ENCODE peak calls at places on chromosomes 5 and 9, in five cellular contexts. M, V, P, I and R are unnamed samples. For H3K27me3 and H3K4me1, the result is how much of the 10 kb centered on the place peaks cover.

GRCh38 chr9:123684393-123685149 is 245.4 kb downstream of the DENND1A start:
- DNase-seq in V (no peak), M (no peak), P (no peak), I (no peak), R (no peak)

GRCh38 chr5:156718985-156719384 is 131.1 kb upstream of the PPP1R2B start:
- DNase-seq in M (no peak), I (no peak), P (no peak), V (no peak), R (no peak)

GRCh38 chr5:84790406-84790805 is 405.7 kb upstream of the EDIL3 start:
- DNase-seq in M (no peak), V (no peak), I (no peak), P (no peak), R (no peak)

GRCh38 chr5:59873113-59873512 is 20.4 kb downstream of the PDE4D start:
- DNase-seq in I (no peak), P (no peak), V (peak), M (no peak), R (no peak)

GRCh38 chr5:14185336-14186131 is 42.4 kb downstream of the TRIO start:
- DNase-seq in I (no peak), P (no peak), V (peak), M (no peak), R (peak)

GRCh38 chr5:80736730-80737129 is 81.9 kb upstream of the DHFR start:
- DNase-seq in V (peak), I (no peak), M (no peak), P (no peak), R (no peak)

GRCh38 chr5:111762895-111763294 is 5.9 kb upstream of the NREP start:
- DNase-seq in V (peak), M (no peak), P (no peak), I (no peak), R (no peak)

GRCh38 chr5:95808686-95809413 is 13.7 kb downstream of the GLRX start:
- DNase-seq in I (peak), V (peak), M (no peak), P (no peak), R (peak)

GRCh38 chr9:11966804-11967203 is 726.4 kb upstream of the TYRP1 start:
- DNase-seq in P (no peak), I (no peak), V (no peak), M (no peak), R (no peak)

GRCh38 chr5:139451176-139451575 is 11.4 kb downstream of the ECSCR start:
- DNase-seq in P (no peak), V (no peak), I (no peak), M (no peak), R (no peak)

DNA sequence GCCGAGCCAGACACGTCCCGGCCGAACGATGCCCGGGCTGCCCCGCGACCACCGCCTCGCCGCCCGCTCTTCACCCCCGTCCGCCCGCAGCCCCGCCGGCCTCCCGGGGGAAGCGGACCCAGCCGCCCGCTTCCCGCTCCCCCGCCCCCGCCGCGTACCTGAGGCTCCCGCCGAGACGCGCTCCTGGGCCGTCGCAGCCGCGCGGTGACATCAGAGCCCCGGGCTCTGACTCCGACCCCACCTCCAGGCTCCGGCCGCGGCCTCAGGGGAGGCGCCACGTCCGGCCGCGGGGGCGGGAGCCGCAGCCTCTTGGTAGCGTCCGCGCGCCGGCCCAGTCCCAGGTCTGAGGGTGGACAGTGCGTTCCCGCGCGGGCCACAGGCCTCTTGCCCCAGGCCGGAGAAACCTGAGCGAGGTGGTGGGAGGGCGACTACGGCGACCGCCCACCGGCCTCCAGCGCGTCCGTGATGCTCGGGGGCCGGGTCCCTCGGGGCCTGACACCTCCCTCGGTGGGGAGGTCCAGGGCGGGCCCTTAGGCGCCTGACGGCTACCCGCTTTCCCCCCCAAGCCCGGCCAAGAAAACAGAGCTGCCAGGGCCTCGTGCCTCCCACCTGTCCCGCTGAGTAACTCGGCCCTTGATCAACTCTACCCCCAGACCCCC is at the start of gene SHROOM1:
- DNase-seq in M (no peak), P (peak), I (no peak), V (peak), R (no peak)
- TF ChIP-seq POLR2A in M (no peak), P (peak), I (no peak), V (no peak), R (peak)

GRCh38 chr5:141747646-141748229 is 65.7 kb upstream of the ARAP3 start:
- DNase-seq in V (no peak), P (no peak), M (no peak), I (no peak), R (no peak)
- H3K27me3 ChIP-seq in V (under half), P (under half), M (under half), I (under half), R (under half)

DNA sequence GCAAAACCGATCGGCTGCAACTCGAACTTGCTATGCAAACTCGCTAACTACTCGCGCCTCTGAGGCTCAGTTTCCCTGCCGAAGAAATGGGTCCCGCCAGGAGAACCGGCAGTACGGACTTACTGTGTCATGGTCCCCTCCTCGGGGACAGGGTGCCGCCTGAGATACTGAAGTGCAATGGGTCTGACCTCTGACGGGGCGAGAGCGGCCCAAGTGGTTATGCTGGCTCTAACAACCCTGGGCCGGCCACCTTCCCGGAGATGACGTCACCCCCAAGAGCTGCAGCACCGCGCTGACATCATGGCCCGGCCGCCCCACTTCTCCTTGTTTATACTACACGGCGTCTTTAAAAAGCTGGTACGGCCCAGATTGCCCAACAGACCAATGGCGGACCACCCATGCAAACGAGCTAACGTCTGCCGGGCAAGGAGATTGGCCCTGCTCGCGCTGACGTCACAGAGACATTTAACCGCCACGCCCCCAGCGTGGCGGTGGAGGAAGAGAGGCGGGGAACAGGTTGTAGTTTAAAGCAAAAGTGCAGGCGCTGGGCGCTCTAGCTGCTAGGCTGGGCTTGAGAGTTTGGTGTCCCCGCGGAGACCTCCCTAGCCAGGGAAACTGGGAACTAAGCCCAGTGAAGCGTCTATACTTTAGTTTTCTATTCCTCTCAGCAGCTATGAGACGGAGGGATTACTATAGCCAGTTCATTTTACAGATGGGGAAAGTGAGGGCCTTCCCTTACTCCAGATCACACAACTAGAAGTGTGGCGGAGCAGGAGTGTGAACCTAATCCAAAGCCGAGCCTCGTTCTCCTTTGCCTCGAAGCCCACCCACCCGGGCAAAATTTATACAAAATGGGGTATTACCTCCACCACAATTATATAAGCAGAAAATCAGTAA is 654 bp upstream of the RNF44 start:
- DNase-seq in V (peak), P (peak), I (peak), M (peak), R (peak)
- H3K4me1 ChIP-seq in V (under half), P (under half), I (under half), M (under half), R (under half)

GRCh38 chr9:129007035-129007765 is 20.9 kb downstream of the SH3GLB2 start:
- DNase-seq in M (no peak), I (no peak), V (no peak), P (no peak), R (peak)
- TF ChIP-seq POLR2A in M (no peak), I (no peak), V (no peak), P (no peak), R (no peak)

DNA sequence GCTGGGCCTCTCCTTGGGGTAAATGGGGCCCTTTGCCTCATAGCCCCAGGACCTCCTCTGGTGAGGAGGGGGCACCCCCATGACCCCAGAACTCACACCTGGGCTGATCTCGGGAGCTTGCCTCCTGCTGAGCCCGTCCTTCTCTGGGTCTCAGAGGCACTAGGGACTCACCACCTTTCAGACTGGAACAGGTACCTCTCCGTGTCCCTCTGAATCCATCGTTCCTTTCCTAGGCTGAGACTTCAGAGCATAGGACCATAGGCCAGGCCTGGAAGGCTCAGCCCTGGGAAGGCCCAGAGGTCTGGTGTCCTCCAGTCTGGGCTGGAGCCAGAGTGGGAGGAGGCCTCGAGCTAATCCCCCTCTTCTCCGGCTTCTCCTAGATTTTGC is 97.9 kb downstream of the CACNA1B start:
- DNase-seq in P (no peak), V (no peak), I (no peak), M (no peak), R (no peak)
- H3K27me3 ChIP-seq in P (under half), V (under half), I (under half), M (under half), R (under half)

DNA sequence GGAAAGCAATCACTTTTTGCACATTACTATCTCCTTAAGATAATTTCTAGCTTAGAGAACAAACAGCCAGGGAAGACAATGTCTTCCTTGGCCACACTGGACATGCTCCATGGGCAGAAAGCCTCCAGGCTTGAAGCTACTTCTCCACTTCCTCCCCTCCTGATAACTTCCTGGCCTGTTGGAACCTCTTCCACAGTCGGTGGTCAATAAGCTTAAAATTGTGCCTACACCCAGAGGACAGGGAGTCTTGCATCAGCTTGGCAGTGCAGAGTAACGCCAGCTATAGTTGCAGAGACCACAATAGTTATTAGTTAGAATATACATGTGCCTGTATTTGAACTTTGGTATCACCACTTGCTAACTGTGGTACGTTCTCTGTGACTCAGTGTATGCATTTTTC is 58.1 kb upstream of the ABCA1 start:
- DNase-seq in P (no peak), I (no peak), V (no peak), M (no peak), R (no peak)
- H3K4me1 ChIP-seq in P (under half), I (under half), V (under half), M (under half), R (under half)

GRCh38 chr5:150779397-150780179 is 1.0 kb downstream of the SMIM3 start:
- DNase-seq in M (no peak), V (peak), I (no peak), P (no peak), R (no peak)
- TF ChIP-seq POLR2A in M (no peak), V (no peak), I (no peak), P (no peak), R (no peak)

GRCh38 chr9:116471093-116471906 is 215.8 kb upstream of the TRIM32 start:
- DNase-seq in I (no peak), P (no peak), V (peak), M (peak), R (no peak)
- H3K27me3 ChIP-seq in I (under half), P (under half), V (under half), M (under half), R (under half)